ENCODE peak calls at places on chromosomes 3 and 15, in five cellular contexts. Z is adrenal gland, H is AG04450, Y is left ventricle myocardium inferior, J is IMR-90. E is an unnamed sample.

GRCh38 chr3:70049761-70050160 is 50.2 kb downstream of the SAMMSON start:
- DNase-seq in J (peak), Z (no peak), Y (no peak), H (no peak), E (peak)

GRCh38 chr15:65925338-65925737 is 56.0 kb downstream of the RAB11A start:
- DNase-seq in J (no peak), H (no peak), Y (no peak), Z (no peak), E (no peak)

GRCh38 chr3:46865034-46865507 is 1.8 kb upstream of the MYL3 start:
- DNase-seq in H (no peak), Y (peak), Z (no peak), J (no peak), E (peak)

GRCh38 chr3:14253022-14253761 is 74.6 kb downstream of the LSM3 start:
- DNase-seq in H (no peak), Z (no peak), Y (no peak), J (peak), E (peak)

GRCh38 chr3:65558821-65559220 is 479.9 kb downstream of the MAGI1 start:
- DNase-seq in J (no peak), Y (no peak), H (no peak), Z (no peak), E (no peak)

GRCh38 chr3:135456182-135456790 is 509.2 kb upstream of the PPP2R3A start:
- DNase-seq in Z (no peak), Y (no peak), H (no peak), J (no peak), E (no peak)

GRCh38 chr3:156448300-156448699 is 106.6 kb downstream of the SSR3 start:
- DNase-seq in J (peak), Y (no peak), H (no peak), Z (no peak), E (peak)

GRCh38 chr15:49064281-49064653 is 18.0 kb upstream of the SECISBP2L start:
- DNase-seq in J (no peak), Z (no peak), H (no peak), Y (no peak), E (no peak)

GRCh38 chr15:95409924-95410323 is 920.6 kb upstream of the NR2F2 start:
- DNase-seq in J (peak), H (no peak), Z (no peak), Y (no peak), E (no peak)

DNA sequence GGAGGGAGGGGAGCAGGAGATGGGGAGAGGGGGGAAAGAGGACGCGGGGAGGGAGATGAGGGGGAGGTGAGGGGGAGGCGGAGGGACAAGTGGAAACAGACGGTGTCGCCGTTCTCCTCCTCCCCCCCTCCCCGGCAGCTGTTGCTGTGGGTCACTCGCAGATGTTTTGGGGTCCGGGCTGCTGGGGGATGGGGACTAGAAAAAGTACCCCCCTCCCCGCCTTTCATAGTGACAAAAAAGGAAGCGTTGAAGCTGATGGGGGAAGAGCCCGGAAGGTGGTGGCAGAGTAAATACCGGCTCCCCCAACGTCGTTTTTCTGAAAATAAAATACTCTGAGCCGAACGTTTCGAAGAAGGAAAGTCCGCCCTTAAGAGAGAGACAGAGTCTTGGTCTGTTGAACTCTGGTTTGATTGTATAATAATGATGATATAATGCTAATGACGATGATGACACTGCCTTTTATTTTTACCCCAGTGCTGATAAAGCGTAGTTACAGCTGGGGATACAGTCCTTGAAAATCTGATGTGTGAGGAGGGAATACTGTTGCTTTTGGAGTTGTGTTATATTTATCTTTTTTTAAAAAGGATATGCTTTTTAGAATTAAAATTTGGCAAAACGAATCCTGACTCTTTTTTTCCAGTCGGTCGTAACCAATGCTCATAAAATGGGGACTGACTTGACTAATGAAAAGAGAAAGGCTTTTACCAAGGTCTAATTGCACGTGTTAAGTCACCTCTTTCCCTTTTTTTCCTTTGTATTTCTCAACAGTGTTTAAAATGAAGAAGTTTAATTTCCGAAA is 997 bp downstream of the STXBP5L start:
- DNase-seq in Y (no peak), H (no peak), J (no peak), Z (peak), E (no peak)
- H3K4me3 ChIP-seq in Y (peak), H (peak), J (peak), Z (peak), E (no peak)

GRCh38 chr3:195855471-195856409 is 44.0 kb upstream of the MUC4 start:
- DNase-seq in Y (no peak), Z (no peak), J (no peak), H (no peak), E (no peak)
- TF ChIP-seq CTCF in Y (no peak), Z (no peak), J (no peak), H (no peak), E (no peak)

DNA sequence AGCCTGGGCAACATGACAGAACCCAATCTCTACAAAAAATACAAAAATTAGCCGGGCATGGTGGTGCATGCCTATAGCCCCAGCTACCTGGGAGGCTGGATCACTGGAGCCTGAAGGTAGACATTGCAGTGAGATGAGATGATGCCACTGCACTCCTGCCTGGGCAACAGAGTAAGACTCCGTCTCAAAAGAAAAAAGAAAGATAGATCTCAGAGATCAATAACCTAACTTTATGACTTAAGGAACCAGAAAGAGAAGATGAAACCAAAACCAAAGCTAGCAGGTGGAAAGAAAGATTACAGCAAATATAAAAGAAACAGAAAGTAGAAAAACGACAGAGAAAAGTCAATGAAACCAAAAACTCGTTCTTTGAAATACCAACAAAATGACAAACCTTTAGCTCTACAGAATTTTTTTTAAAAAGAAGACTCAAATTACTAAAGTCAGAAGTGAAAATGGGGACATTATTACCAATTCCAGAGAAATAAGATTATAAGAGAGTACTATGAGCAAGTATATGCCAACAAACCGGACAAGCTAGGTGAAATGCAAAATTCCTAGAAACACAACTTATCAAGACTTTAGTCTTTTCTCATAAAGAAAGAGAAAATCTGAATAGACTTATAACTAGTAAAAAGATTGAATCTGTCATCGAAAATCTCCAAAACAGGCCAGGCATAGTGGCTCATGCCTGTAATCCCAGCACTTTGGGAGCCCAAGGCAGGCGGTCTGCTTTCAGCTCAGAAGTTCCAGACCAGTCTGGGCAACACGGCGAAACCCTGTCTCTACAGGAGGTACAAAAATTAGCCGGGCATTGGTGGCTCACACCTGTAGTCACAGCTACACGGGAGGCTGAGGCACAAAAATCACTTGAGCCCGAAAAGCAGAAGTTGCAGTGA is 35.1 kb downstream of the ACAP2 start:
- DNase-seq in Y (no peak), H (no peak), J (no peak), Z (no peak), E (no peak)
- H3K4me3 ChIP-seq in Y (no peak), H (no peak), J (no peak), Z (no peak), E (no peak)

GRCh38 chr3:71491141-71491752 is 92.3 kb downstream of the FOXP1 start:
- DNase-seq in J (no peak), H (no peak), Z (no peak), Y (no peak), E (no peak)

GRCh38 chr3:71488391-71488809 is 95.1 kb downstream of the FOXP1 start:
- DNase-seq in J (no peak), Z (no peak), Y (no peak), H (no peak), E (no peak)

GRCh38 chr3:71488882-71489281 is 94.6 kb downstream of the FOXP1 start:
- DNase-seq in Z (no peak), H (no peak), Y (no peak), J (no peak), E (no peak)

GRCh38 chr3:71490692-71491091 is 92.8 kb downstream of the FOXP1 start:
- DNase-seq in Y (no peak), H (no peak), J (no peak), Z (no peak), E (no peak)

GRCh38 chr3:71489315-71489761 is 94.2 kb downstream of the FOXP1 start:
- DNase-seq in J (no peak), Z (no peak), H (no peak), Y (no peak), E (no peak)
- TF ChIP-seq CTCF in J (no peak), Z (no peak), H (no peak), Y (no peak), E (no peak)

DNA sequence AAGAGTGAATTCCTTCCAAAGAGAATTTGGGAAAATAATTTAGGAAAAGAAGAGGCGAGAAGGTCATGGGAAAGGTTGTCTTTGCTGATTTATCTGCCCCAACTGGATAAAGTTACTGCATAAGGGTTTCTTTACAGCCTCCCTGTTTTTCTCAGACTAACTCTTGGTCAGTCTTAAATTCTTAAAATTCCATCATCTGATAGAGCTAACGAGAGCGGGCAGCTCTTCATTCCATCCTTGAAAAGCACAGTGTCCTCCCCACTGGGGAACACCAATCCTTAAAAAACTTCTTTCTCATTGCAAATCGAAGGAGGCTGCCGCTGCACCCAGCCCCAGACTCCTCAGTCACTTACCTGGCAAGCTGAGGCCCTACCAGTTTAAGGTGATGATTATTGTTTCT is 107.2 kb downstream of the PGPEP1L start:
- DNase-seq in Y (no peak), Z (no peak), H (no peak), J (peak), E (peak)
- H3K4me3 ChIP-seq in Y (no peak), Z (no peak), H (no peak), J (peak), E (no peak)

E was measured in fibroblast of mammary gland.